ENCODE peak calls at places on chromosomes 4 and X, in eight cellular contexts. One of them, this sample, is unnamed.

GRCh38 chr4:48594185-48594584 is 104.1 kb downstream of the ZAR1 start:
- DNase-seq in NCI-H1092: no peak
- DNase-seq in ecto neural progenitor cell: no peak
- DNase-seq in fibroblast of mammary gland: no peak
- DNase-seq in activated CD8-positive, alpha-beta memory T cell treated with anti-CD3 and anti-CD28 coated beads, Interleukin-2, amount 50 U/mL, for 4 hours: no peak
- DNase-seq in GDM1: no peak
- DNase-seq in GM12891: no peak
- DNase-seq in HuH-7.5: no peak
- DNase-seq in this sample: no peak

GRCh38 chrX:110204986-110205385 is 112.9 kb downstream of the AMMECR1 start:
- DNase-seq in NCI-H1092: no peak
- DNase-seq in ecto neural progenitor cell: no peak
- DNase-seq in fibroblast of mammary gland: peak
- DNase-seq in activated CD8-positive, alpha-beta memory T cell treated with anti-CD3 and anti-CD28 coated beads, Interleukin-2, amount 50 U/mL, for 4 hours: no peak
- DNase-seq in GDM1: no peak
- DNase-seq in GM12891: no peak
- DNase-seq in HuH-7.5: no peak
- DNase-seq in this sample: peak

GRCh38 chr4:97938141-97938540 is 205.1 kb downstream of the STPG2 start:
- DNase-seq in NCI-H1092: no peak
- DNase-seq in ecto neural progenitor cell: no peak
- DNase-seq in fibroblast of mammary gland: no peak
- DNase-seq in activated CD8-positive, alpha-beta memory T cell treated with anti-CD3 and anti-CD28 coated beads, Interleukin-2, amount 50 U/mL, for 4 hours: no peak
- DNase-seq in GDM1: no peak
- DNase-seq in GM12891: no peak
- DNase-seq in HuH-7.5: no peak
- DNase-seq in this sample: no peak

GRCh38 chrX:1554469-1555210 is 17.7 kb upstream of the P2RY8 start:
- DNase-seq in NCI-H1092: no peak
- DNase-seq in ecto neural progenitor cell: no peak
- DNase-seq in fibroblast of mammary gland: no peak
- DNase-seq in activated CD8-positive, alpha-beta memory T cell treated with anti-CD3 and anti-CD28 coated beads, Interleukin-2, amount 50 U/mL, for 4 hours: peak
- DNase-seq in GDM1: no peak
- DNase-seq in GM12891: no peak
- DNase-seq in HuH-7.5: no peak
- DNase-seq in this sample: no peak

GRCh38 chr4:167779280-167779679 is 313.1 kb upstream of the ANXA10 start:
- DNase-seq in NCI-H1092: no peak
- DNase-seq in ecto neural progenitor cell: no peak
- DNase-seq in fibroblast of mammary gland: no peak
- DNase-seq in activated CD8-positive, alpha-beta memory T cell treated with anti-CD3 and anti-CD28 coated beads, Interleukin-2, amount 50 U/mL, for 4 hours: no peak
- DNase-seq in GDM1: no peak
- DNase-seq in GM12891: no peak
- DNase-seq in HuH-7.5: no peak
- DNase-seq in this sample: no peak

GRCh38 chr4:7279902-7280301 is 87.6 kb downstream of the SORCS2 start:
- DNase-seq in NCI-H1092: no peak
- DNase-seq in ecto neural progenitor cell: no peak
- DNase-seq in fibroblast of mammary gland: no peak
- DNase-seq in activated CD8-positive, alpha-beta memory T cell treated with anti-CD3 and anti-CD28 coated beads, Interleukin-2, amount 50 U/mL, for 4 hours: no peak
- DNase-seq in GDM1: no peak
- DNase-seq in GM12891: no peak
- DNase-seq in HuH-7.5: no peak
- DNase-seq in this sample: no peak

GRCh38 chr4:5084911-5085475 is 33.7 kb downstream of the STK32B start:
- DNase-seq in NCI-H1092: no peak
- DNase-seq in ecto neural progenitor cell: no peak
- DNase-seq in fibroblast of mammary gland: no peak
- DNase-seq in activated CD8-positive, alpha-beta memory T cell treated with anti-CD3 and anti-CD28 coated beads, Interleukin-2, amount 50 U/mL, for 4 hours: no peak
- DNase-seq in GDM1: no peak
- DNase-seq in GM12891: no peak
- DNase-seq in HuH-7.5: no peak
- DNase-seq in this sample: no peak

GRCh38 chrX:87370865-87371264 is 146.7 kb upstream of the KLHL4 start:
- DNase-seq in NCI-H1092: no peak
- DNase-seq in ecto neural progenitor cell: no peak
- DNase-seq in fibroblast of mammary gland: no peak
- DNase-seq in activated CD8-positive, alpha-beta memory T cell treated with anti-CD3 and anti-CD28 coated beads, Interleukin-2, amount 50 U/mL, for 4 hours: no peak
- DNase-seq in GDM1: no peak
- DNase-seq in GM12891: no peak
- DNase-seq in HuH-7.5: no peak
- DNase-seq in this sample: no peak

GRCh38 chr4:17336524-17336941 is 175.4 kb downstream of the QDPR start:
- DNase-seq in NCI-H1092: no peak
- DNase-seq in ecto neural progenitor cell: no peak
- DNase-seq in fibroblast of mammary gland: no peak
- DNase-seq in activated CD8-positive, alpha-beta memory T cell treated with anti-CD3 and anti-CD28 coated beads, Interleukin-2, amount 50 U/mL, for 4 hours: peak
- DNase-seq in GDM1: no peak
- DNase-seq in GM12891: no peak
- DNase-seq in HuH-7.5: no peak
- DNase-seq in this sample: no peak

GRCh38 chr4:78659264-78659663 is 107.7 kb downstream of the ANXA3 start:
- DNase-seq in NCI-H1092: no peak
- DNase-seq in ecto neural progenitor cell: no peak
- DNase-seq in fibroblast of mammary gland: peak
- DNase-seq in activated CD8-positive, alpha-beta memory T cell treated with anti-CD3 and anti-CD28 coated beads, Interleukin-2, amount 50 U/mL, for 4 hours: no peak
- DNase-seq in GDM1: no peak
- DNase-seq in GM12891: no peak
- DNase-seq in HuH-7.5: no peak
- DNase-seq in this sample: no peak

GRCh38 chr4:41939016-41939623 is 3.9 kb downstream of the TMEM33 start:
- DNase-seq in NCI-H1092: no peak
- DNase-seq in ecto neural progenitor cell: no peak
- DNase-seq in fibroblast of mammary gland: peak
- DNase-seq in activated CD8-positive, alpha-beta memory T cell treated with anti-CD3 and anti-CD28 coated beads, Interleukin-2, amount 50 U/mL, for 4 hours: no peak
- DNase-seq in GDM1: no peak
- DNase-seq in GM12891: no peak
- DNase-seq in HuH-7.5: no peak
- DNase-seq in this sample: no peak

GRCh38 chrX:154731881-154732280 is 19.0 kb downstream of the GAB3 start:
- DNase-seq in NCI-H1092: no peak
- DNase-seq in ecto neural progenitor cell: no peak
- DNase-seq in fibroblast of mammary gland: peak
- DNase-seq in activated CD8-positive, alpha-beta memory T cell treated with anti-CD3 and anti-CD28 coated beads, Interleukin-2, amount 50 U/mL, for 4 hours: no peak
- DNase-seq in GDM1: no peak
- DNase-seq in GM12891: no peak
- DNase-seq in HuH-7.5: no peak
- DNase-seq in this sample: no peak

GRCh38 chr4:184553891-184554290 is 79.5 kb upstream of the IRF2 start:
- DNase-seq in NCI-H1092: no peak
- DNase-seq in ecto neural progenitor cell: no peak
- DNase-seq in fibroblast of mammary gland: no peak
- DNase-seq in activated CD8-positive, alpha-beta memory T cell treated with anti-CD3 and anti-CD28 coated beads, Interleukin-2, amount 50 U/mL, for 4 hours: no peak
- DNase-seq in GDM1: no peak
- DNase-seq in GM12891: no peak
- DNase-seq in HuH-7.5: no peak
- DNase-seq in this sample: no peak

GRCh38 chrX:46551494-46552128 is 6.4 kb upstream of the ZNF674 start:
- DNase-seq in NCI-H1092: no peak
- DNase-seq in ecto neural progenitor cell: no peak
- DNase-seq in fibroblast of mammary gland: peak
- DNase-seq in activated CD8-positive, alpha-beta memory T cell treated with anti-CD3 and anti-CD28 coated beads, Interleukin-2, amount 50 U/mL, for 4 hours: no peak
- DNase-seq in GDM1: no peak
- DNase-seq in GM12891: no peak
- DNase-seq in HuH-7.5: no peak
- DNase-seq in this sample: peak

GRCh38 chr4:110033994-110034393 is 121.3 kb downstream of the EGF start:
- DNase-seq in NCI-H1092: no peak
- DNase-seq in ecto neural progenitor cell: no peak
- DNase-seq in fibroblast of mammary gland: no peak
- DNase-seq in activated CD8-positive, alpha-beta memory T cell treated with anti-CD3 and anti-CD28 coated beads, Interleukin-2, amount 50 U/mL, for 4 hours: no peak
- DNase-seq in GDM1: no peak
- DNase-seq in GM12891: peak
- DNase-seq in HuH-7.5: no peak
- DNase-seq in this sample: no peak

GRCh38 chrX:53356186-53356585 is 66.3 kb downstream of the SMC1A start:
- DNase-seq in NCI-H1092: no peak
- DNase-seq in ecto neural progenitor cell: no peak
- DNase-seq in fibroblast of mammary gland: peak
- DNase-seq in activated CD8-positive, alpha-beta memory T cell treated with anti-CD3 and anti-CD28 coated beads, Interleukin-2, amount 50 U/mL, for 4 hours: no peak
- DNase-seq in GDM1: no peak
- DNase-seq in GM12891: no peak
- DNase-seq in HuH-7.5: no peak
- DNase-seq in this sample: no peak

GRCh38 chr4:107444-108429 is 16.6 kb upstream of the ZNF718 start:
- DNase-seq in NCI-H1092: no peak
- DNase-seq in ecto neural progenitor cell: no peak
- DNase-seq in fibroblast of mammary gland: no peak
- DNase-seq in activated CD8-positive, alpha-beta memory T cell treated with anti-CD3 and anti-CD28 coated beads, Interleukin-2, amount 50 U/mL, for 4 hours: no peak
- DNase-seq in GDM1: no peak
- DNase-seq in GM12891: no peak
- DNase-seq in HuH-7.5: no peak
- DNase-seq in this sample: no peak

GRCh38 chrX:112211459-112211858 is 128.9 kb upstream of the TRPC5 start:
- DNase-seq in NCI-H1092: no peak
- DNase-seq in ecto neural progenitor cell: no peak
- DNase-seq in fibroblast of mammary gland: no peak
- DNase-seq in activated CD8-positive, alpha-beta memory T cell treated with anti-CD3 and anti-CD28 coated beads, Interleukin-2, amount 50 U/mL, for 4 hours: no peak
- DNase-seq in GDM1: no peak
- DNase-seq in GM12891: no peak
- DNase-seq in HuH-7.5: no peak
- DNase-seq in this sample: peak

GRCh38 chr4:48196758-48197504 is 62.9 kb upstream of the TXK start:
- DNase-seq in NCI-H1092: no peak
- DNase-seq in ecto neural progenitor cell: no peak
- DNase-seq in fibroblast of mammary gland: no peak
- DNase-seq in activated CD8-positive, alpha-beta memory T cell treated with anti-CD3 and anti-CD28 coated beads, Interleukin-2, amount 50 U/mL, for 4 hours: no peak
- DNase-seq in GDM1: no peak
- DNase-seq in GM12891: no peak
- DNase-seq in HuH-7.5: no peak
- DNase-seq in this sample: no peak

GRCh38 chrX:17769701-17770269 is 32.5 kb downstream of the SCML1 start:
- DNase-seq in NCI-H1092: no peak
- DNase-seq in ecto neural progenitor cell: no peak
- DNase-seq in fibroblast of mammary gland: no peak
- DNase-seq in activated CD8-positive, alpha-beta memory T cell treated with anti-CD3 and anti-CD28 coated beads, Interleukin-2, amount 50 U/mL, for 4 hours: no peak
- DNase-seq in GDM1: no peak
- DNase-seq in GM12891: no peak
- DNase-seq in HuH-7.5: no peak
- DNase-seq in this sample: no peak

GRCh38 chr4:164012396-164013027 is 518.0 kb downstream of the TMA16 start:
- DNase-seq in NCI-H1092: peak
- DNase-seq in ecto neural progenitor cell: peak
- DNase-seq in fibroblast of mammary gland: peak
- DNase-seq in activated CD8-positive, alpha-beta memory T cell treated with anti-CD3 and anti-CD28 coated beads, Interleukin-2, amount 50 U/mL, for 4 hours: peak
- DNase-seq in GDM1: no peak
- DNase-seq in GM12891: no peak
- DNase-seq in HuH-7.5: no peak
- DNase-seq in this sample: peak

GRCh38 chrX:53186363-53186762 is 38.6 kb downstream of the KDM5C start:
- DNase-seq in NCI-H1092: no peak
- DNase-seq in ecto neural progenitor cell: no peak
- DNase-seq in fibroblast of mammary gland: peak
- DNase-seq in activated CD8-positive, alpha-beta memory T cell treated with anti-CD3 and anti-CD28 coated beads, Interleukin-2, amount 50 U/mL, for 4 hours: no peak
- DNase-seq in GDM1: no peak
- DNase-seq in GM12891: no peak
- DNase-seq in HuH-7.5: no peak
- DNase-seq in this sample: no peak

GRCh38 chr4:92121099-92121498 is 182.7 kb upstream of the GRID2 start:
- DNase-seq in NCI-H1092: no peak
- DNase-seq in ecto neural progenitor cell: no peak
- DNase-seq in fibroblast of mammary gland: no peak
- DNase-seq in activated CD8-positive, alpha-beta memory T cell treated with anti-CD3 and anti-CD28 coated beads, Interleukin-2, amount 50 U/mL, for 4 hours: no peak
- DNase-seq in GDM1: no peak
- DNase-seq in GM12891: no peak
- DNase-seq in HuH-7.5: no peak
- DNase-seq in this sample: peak

GRCh38 chr4:2787230-2788100 is 5.4 kb upstream of the SH3BP2 start:
- DNase-seq in NCI-H1092: no peak
- DNase-seq in ecto neural progenitor cell: peak
- DNase-seq in fibroblast of mammary gland: no peak
- DNase-seq in activated CD8-positive, alpha-beta memory T cell treated with anti-CD3 and anti-CD28 coated beads, Interleukin-2, amount 50 U/mL, for 4 hours: peak
- DNase-seq in GDM1: peak
- DNase-seq in GM12891: peak
- DNase-seq in HuH-7.5: no peak
- DNase-seq in this sample: no peak

GRCh38 chr4:136562842-136563241 is 969.5 kb downstream of the PCDH18 start:
- DNase-seq in NCI-H1092: no peak
- DNase-seq in ecto neural progenitor cell: no peak
- DNase-seq in fibroblast of mammary gland: peak
- DNase-seq in activated CD8-positive, alpha-beta memory T cell treated with anti-CD3 and anti-CD28 coated beads, Interleukin-2, amount 50 U/mL, for 4 hours: no peak
- DNase-seq in GDM1: no peak
- DNase-seq in GM12891: no peak
- DNase-seq in HuH-7.5: no peak
- DNase-seq in this sample: no peak

GRCh38 chr4:81030617-81031388 is at the start of gene BMP3:
- DNase-seq in NCI-H1092: no peak
- DNase-seq in ecto neural progenitor cell: peak
- DNase-seq in fibroblast of mammary gland: no peak
- DNase-seq in activated CD8-positive, alpha-beta memory T cell treated with anti-CD3 and anti-CD28 coated beads, Interleukin-2, amount 50 U/mL, for 4 hours: no peak
- DNase-seq in GDM1: no peak
- DNase-seq in GM12891: peak
- DNase-seq in HuH-7.5: no peak
- DNase-seq in this sample: peak

GRCh38 chr4:105472871-105473339 is 957 bp downstream of the PPA2 start:
- DNase-seq in NCI-H1092: no peak
- DNase-seq in ecto neural progenitor cell: no peak
- DNase-seq in fibroblast of mammary gland: no peak
- DNase-seq in activated CD8-positive, alpha-beta memory T cell treated with anti-CD3 and anti-CD28 coated beads, Interleukin-2, amount 50 U/mL, for 4 hours: no peak
- DNase-seq in GDM1: no peak
- DNase-seq in GM12891: peak
- DNase-seq in HuH-7.5: peak
- DNase-seq in this sample: no peak

GRCh38 chr4:103199009-103199408 is 866 bp upstream of the CENPE start:
- DNase-seq in NCI-H1092: no peak
- DNase-seq in ecto neural progenitor cell: no peak
- DNase-seq in fibroblast of mammary gland: no peak
- DNase-seq in activated CD8-positive, alpha-beta memory T cell treated with anti-CD3 and anti-CD28 coated beads, Interleukin-2, amount 50 U/mL, for 4 hours: no peak
- DNase-seq in GDM1: no peak
- DNase-seq in GM12891: no peak
- DNase-seq in HuH-7.5: no peak
- DNase-seq in this sample: no peak

This sample was measured in MG63.